ENCODE peak calls at places on chromosomes 3 and 15, in seven cellular contexts. G, S, P, V, X, T and E are unnamed samples.
A peak's percentile ranks its signal among the peaks of the same experiment; 100 is the strongest.

GRCh38 chr15:74976159-74976558 is 19.2 kb upstream of the SCAMP5 start:
- DNase-seq in P (no peak), V (no peak), S (no peak), G (no peak), X (no peak), T (no peak), E (no peak)

GRCh38 chr3:48584836-48585235 is 10.3 kb downstream of the COL7A1 start:
- DNase-seq in S (no peak), T (no peak), X (no peak), G (no peak), P (no peak), V (no peak), E (no peak)

GRCh38 chr15:80010131-80010673 is 39.2 kb upstream of the BCL2A1 start:
- DNase-seq in S (no peak), V (no peak), X (no peak), T (no peak), G (no peak), P (peak; percentile 76), E (no peak)

GRCh38 chr15:82530606-82531379 is 9.5 kb downstream of the RPS17 start:
- DNase-seq in S (peak; percentile 79), X (peak; percentile 87), G (peak; percentile 75), V (peak; percentile 44), T (peak; percentile 43), P (peak; percentile 72), E (peak; percentile 80)

GRCh38 chr3:8458235-8458634 is 43.4 kb upstream of the LMCD1 start:
- DNase-seq in S (no peak), T (peak; percentile 94), G (no peak), P (no peak), X (no peak), V (no peak), E (no peak)

GRCh38 chr3:141058996-141059395 is 7.8 kb downstream of the SPSB4 start:
- DNase-seq in X (no peak), V (no peak), S (no peak), T (no peak), G (no peak), P (no peak), E (no peak)

GRCh38 chr3:38361496-38361895 is 14.9 kb downstream of the XYLB start:
- DNase-seq in X (no peak), S (no peak), V (no peak), T (no peak), G (no peak), P (no peak), E (no peak)

GRCh38 chr3:88058593-88059379 is at the start of the genes CGGBP1 and ZNF654:
- DNase-seq in G (peak; percentile 99), V (peak; percentile 99), S (peak; percentile 98), X (peak; percentile 99), P (peak; percentile 99), T (peak; percentile 97), E (peak; percentile 99)

GRCh38 chr15:86231864-86232801 is 152.5 kb downstream of the AGBL1 start:
- DNase-seq in V (no peak), G (peak; percentile 46), S (peak; percentile 46), T (peak; percentile 25), P (peak; percentile 45), X (no peak), E (peak; percentile 31)

GRCh38 chr3:44398853-44399252 is 60.3 kb downstream of the TCAIM start:
- DNase-seq in T (no peak), X (no peak), V (no peak), P (no peak), G (no peak), S (no peak), E (no peak)

GRCh38 chr3:127781411-127782001 is 40.8 kb downstream of the MGLL start:
- DNase-seq in X (peak; percentile 74), T (peak; percentile 59), S (no peak), P (no peak), G (no peak), V (peak; percentile 95), E (no peak)

GRCh38 chr3:111484666-111485065 is 57.3 kb upstream of the CD96 start:
- DNase-seq in G (no peak), P (no peak), T (peak; percentile 14), V (no peak), S (no peak), X (no peak), E (no peak)

GRCh38 chr3:13223574-13224237 is 150.5 kb upstream of the IQSEC1 start:
- DNase-seq in S (no peak), T (no peak), V (peak; percentile 38), G (no peak), P (peak; percentile 17), X (peak; percentile 36), E (no peak)

GRCh38 chr15:64286473-64286872 is 69.5 kb downstream of the CSNK1G1 start:
- DNase-seq in T (no peak), G (no peak), X (no peak), S (no peak), V (no peak), P (no peak), E (no peak)

GRCh38 chr15:64287953-64288352 is 68.0 kb downstream of the CSNK1G1 start:
- DNase-seq in T (no peak), G (no peak), V (no peak), P (no peak), S (no peak), X (no peak), E (no peak)

GRCh38 chr15:64285150-64285549 is 70.8 kb downstream of the CSNK1G1 start:
- DNase-seq in V (no peak), X (no peak), T (no peak), P (no peak), G (no peak), S (no peak), E (no peak)

GRCh38 chr15:64284037-64284436 is 71.9 kb downstream of the CSNK1G1 start:
- DNase-seq in S (no peak), V (no peak), X (no peak), P (no peak), T (peak; percentile 57), G (no peak), E (no peak)

GRCh38 chr15:64285871-64286270 is 70.1 kb downstream of the CSNK1G1 start:
- DNase-seq in V (no peak), T (no peak), G (no peak), X (no peak), P (no peak), S (peak; percentile 11), E (no peak)
- H3K27ac ChIP-seq in V (no peak overlapping the region), T (no peak overlapping the region), G (no peak overlapping the region), X (no peak overlapping the region), P (no peak overlapping the region), S (no peak overlapping the region), E (no peak overlapping the region)

GRCh38 chr3:134608023-134608758 is 42.6 kb downstream of the KY start:
- DNase-seq in P (no peak), X (no peak), T (no peak), S (no peak), V (no peak), G (no peak), E (peak; percentile 13)
- H3K9ac ChIP-seq in P (no peak overlapping the region), X (no peak overlapping the region), T (no peak overlapping the region), S (peak overlapping the region; percentile 24), V (no peak overlapping the region), G (no peak overlapping the region), E (no peak overlapping the region)

GRCh38 chr15:25089577-25089976 is 134.8 kb downstream of the SNRPN start:
- DNase-seq in G (no peak), V (no peak), S (no peak), P (no peak), X (no peak), T (no peak), E (no peak)

GRCh38 chr15:25093455-25094029 is 138.8 kb downstream of the SNRPN start:
- DNase-seq in S (no peak), V (no peak), P (no peak), G (no peak), X (no peak), T (no peak), E (peak; percentile 4)

GRCh38 chr15:25092661-25093060 is 137.9 kb downstream of the SNRPN start:
- DNase-seq in X (no peak), P (no peak), S (no peak), G (no peak), T (peak; percentile 67), V (no peak), E (no peak)

GRCh38 chr15:25090073-25090733 is 135.4 kb downstream of the SNRPN start:
- DNase-seq in T (no peak), G (no peak), S (no peak), P (no peak), V (no peak), X (no peak), E (no peak)

GRCh38 chr15:25091421-25092158 is 136.8 kb downstream of the SNRPN start:
- DNase-seq in G (no peak), T (no peak), X (no peak), V (no peak), P (no peak), S (no peak), E (no peak)
- H3K9me3 ChIP-seq in G (no peaks in the 10 kb centered on the region), T (peaks cover 17% of the 10 kb centered on the region), X (peaks cover 49% of the 10 kb centered on the region), V (peaks cover 28% of the 10 kb centered on the region), P (peaks cover 19% of the 10 kb centered on the region), S (peaks cover 70% of the 10 kb centered on the region), E (peaks cover 4% of the 10 kb centered on the region)

DNA sequence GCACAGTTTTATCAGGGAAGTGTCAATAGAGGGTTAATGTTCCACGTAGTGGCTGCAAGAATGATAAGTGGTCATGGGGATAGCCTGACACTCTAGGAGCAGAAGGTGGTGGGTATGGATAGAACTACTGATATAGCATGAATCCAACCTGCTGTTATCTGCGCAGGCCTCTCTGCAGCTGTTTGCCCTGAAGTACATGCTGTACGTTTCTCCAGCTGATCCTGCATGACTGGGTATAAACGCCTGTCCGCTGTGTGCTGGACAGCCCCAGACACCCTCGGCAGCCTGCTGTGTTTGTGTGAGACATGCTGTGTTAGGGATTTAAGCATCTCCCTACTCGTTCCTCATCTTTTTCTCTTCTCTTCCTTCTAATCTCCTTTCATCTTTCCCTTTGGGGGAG is 87.1 kb downstream of the LPP start:
- DNase-seq in V (no peak), S (no peak), P (no peak), X (peak; percentile 69), T (peak; percentile 51), G (no peak), E (no peak)
- H3K27ac ChIP-seq in V (no peak overlapping the region), S (no peak overlapping the region), P (no peak overlapping the region), X (no peak overlapping the region), T (no peak overlapping the region), G (no peak overlapping the region), E (no peak overlapping the region)

DNA sequence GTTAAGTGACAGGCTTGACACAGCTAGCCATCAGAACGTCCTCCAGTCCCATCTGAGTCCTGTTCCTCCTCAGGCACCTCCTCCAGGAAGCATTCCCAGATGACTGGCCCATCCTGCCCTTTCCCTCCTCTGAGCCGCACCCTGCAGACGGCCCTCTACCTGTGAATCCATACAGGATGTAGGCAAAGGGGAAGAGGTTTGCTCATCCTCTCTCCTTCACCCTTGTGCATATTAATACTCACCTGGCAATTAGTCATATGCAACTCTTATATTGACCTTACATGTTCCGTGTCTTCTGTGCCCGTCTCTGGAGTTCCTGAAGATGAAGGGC is 61.9 kb downstream of the SMAD3 start:
- DNase-seq in X (no peak), P (peak; percentile 93), T (no peak), V (peak; percentile 60), S (no peak), G (no peak), E (peak; percentile 69)
- H3K9ac ChIP-seq in X (no peak overlapping the region), P (peak overlapping the region; percentile 94), T (peak overlapping the region; percentile 80), V (no peak overlapping the region), S (no peak overlapping the region), G (no peak overlapping the region), E (peak overlapping the region; percentile 6)

GRCh38 chr3:194526164-194526563 is 39.4 kb upstream of the ATP13A3 start:
- DNase-seq in T (no peak), S (no peak), X (no peak), P (no peak), G (no peak), V (no peak), E (no peak)
- H3K9me3 ChIP-seq in T (no peaks in the 10 kb centered on the region), S (no peaks in the 10 kb centered on the region), X (no peaks in the 10 kb centered on the region), P (no peaks in the 10 kb centered on the region), G (no peaks in the 10 kb centered on the region), V (no peaks in the 10 kb centered on the region), E (no peaks in the 10 kb centered on the region)